ENCODE peak calls at places on chromosomes 3 and 15, in five cellular contexts. R is gastrocnemius medialis, I is cardiac muscle cell, W is heart left ventricle, F is AG04450. U is an unnamed sample. For H3K27me3, the result is how much of the 10 kb centered on the place peaks cover.

GRCh38 chr3:170484869-170485268 is 66.2 kb downstream of the CLDN11 start:
- DNase-seq in R (no peak), I (no peak), W (no peak), F (no peak), U (no peak)

GRCh38 chr3:129382366-129382765 is 46.1 kb downstream of the EFCAB12 start:
- DNase-seq in R (no peak), I (no peak), W (no peak), F (no peak), U (no peak)

GRCh38 chr3:84209473-84209872 is 749.3 kb upstream of the CADM2 start:
- DNase-seq in R (no peak), I (no peak), W (no peak), F (no peak), U (no peak)

GRCh38 chr3:158185711-158186110 is 75.8 kb downstream of the RSRC1 start:
- DNase-seq in R (no peak), I (no peak), W (no peak), F (no peak), U (no peak)

GRCh38 chr3:125318859-125319258 is 56.3 kb downstream of the ZNF148 start:
- DNase-seq in R (no peak), I (no peak), W (no peak), F (no peak), U (no peak)

GRCh38 chr15:60840306-60840702 is 361.4 kb upstream of the ICE2 start:
- DNase-seq in R (no peak), I (no peak), W (no peak), F (no peak), U (no peak)

GRCh38 chr3:48855681-48856447 is 8.2 kb upstream of the PRKAR2A start:
- DNase-seq in R (no peak), I (no peak), W (no peak), F (no peak), U (peak)

GRCh38 chr15:40891810-40892448 is 2.3 kb upstream of the VPS18 start:
- DNase-seq in R (no peak), I (peak), W (no peak), F (no peak), U (peak)

GRCh38 chr3:177144922-177145321 is 52.4 kb downstream of the TBL1XR1 start:
- DNase-seq in R (no peak), I (no peak), W (no peak), F (no peak), U (no peak)

GRCh38 chr15:70049115-70049514 is 48.6 kb downstream of the TLE3 start:
- DNase-seq in R (no peak), I (no peak), W (no peak), F (no peak), U (no peak)

GRCh38 chr3:37132334-37132733 is 42.0 kb downstream of the LRRFIP2 start:
- DNase-seq in R (no peak), I (no peak), W (no peak), F (no peak), U (no peak)

DNA sequence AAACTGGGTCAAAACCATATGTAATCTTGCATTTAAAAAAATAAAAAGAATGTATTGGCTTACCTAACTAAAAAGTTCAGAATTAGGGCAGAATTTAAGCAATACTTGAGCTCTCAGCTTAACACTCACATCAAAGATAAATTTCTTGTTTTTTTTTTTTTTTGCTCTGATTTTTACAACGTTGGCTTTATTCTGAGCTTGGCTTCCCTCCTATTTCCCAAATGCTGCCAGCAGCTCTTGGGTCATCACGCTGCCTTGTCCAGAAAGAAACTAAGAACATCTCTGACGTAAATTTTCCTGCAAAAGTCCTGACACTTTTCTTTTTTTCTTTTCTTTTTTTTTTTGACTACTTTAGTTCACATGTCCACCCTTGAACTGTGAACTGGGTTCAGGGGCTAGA is 150.6 kb upstream of the TGFBR2 start:
- DNase-seq in R (no peak), I (no peak), W (no peak), F (no peak), U (no peak)
- H3K27ac ChIP-seq in R (peak), I (no peak), W (no peak), F (no peak), U (no peak)

DNA sequence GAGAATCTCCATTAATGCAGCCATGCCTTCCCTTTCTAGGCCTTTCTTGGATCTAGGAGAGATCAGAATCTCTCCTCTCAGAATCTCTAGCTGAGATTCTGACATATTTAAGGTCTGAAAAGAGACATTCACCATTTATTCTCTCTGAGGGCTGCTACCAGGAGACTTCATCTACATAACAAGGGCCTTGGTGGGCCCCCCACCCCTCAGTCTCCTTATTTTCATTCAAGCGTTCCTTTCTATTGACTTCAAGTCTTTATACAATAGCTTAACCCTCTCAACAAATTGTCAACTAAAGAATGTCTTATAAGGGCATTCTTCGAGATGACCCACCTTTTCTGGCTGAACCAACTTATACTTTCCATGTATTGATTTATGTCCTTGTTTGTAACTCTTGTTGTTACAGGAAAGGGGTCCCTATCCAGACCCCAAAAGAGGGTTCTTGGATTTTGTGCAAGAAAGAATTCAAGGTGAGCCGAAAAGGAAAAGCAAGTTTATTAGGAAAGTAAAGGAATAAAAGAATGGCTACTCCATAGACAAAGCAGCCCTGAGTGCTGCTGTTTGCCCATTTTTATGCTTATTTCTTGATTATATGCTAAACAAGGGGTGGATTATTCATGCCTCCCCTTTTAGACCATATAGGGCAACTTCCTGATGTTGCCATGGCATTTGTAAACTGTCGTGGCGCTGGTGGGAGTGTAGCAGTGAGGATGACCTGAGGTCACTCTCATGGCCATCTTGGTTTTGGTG is 209.5 kb upstream of the ALCAM start:
- DNase-seq in R (no peak), I (no peak), W (no peak), F (no peak), U (no peak)
- H3K4me3 ChIP-seq in R (no peak), I (no peak), W (no peak), F (no peak), U (no peak)

DNA sequence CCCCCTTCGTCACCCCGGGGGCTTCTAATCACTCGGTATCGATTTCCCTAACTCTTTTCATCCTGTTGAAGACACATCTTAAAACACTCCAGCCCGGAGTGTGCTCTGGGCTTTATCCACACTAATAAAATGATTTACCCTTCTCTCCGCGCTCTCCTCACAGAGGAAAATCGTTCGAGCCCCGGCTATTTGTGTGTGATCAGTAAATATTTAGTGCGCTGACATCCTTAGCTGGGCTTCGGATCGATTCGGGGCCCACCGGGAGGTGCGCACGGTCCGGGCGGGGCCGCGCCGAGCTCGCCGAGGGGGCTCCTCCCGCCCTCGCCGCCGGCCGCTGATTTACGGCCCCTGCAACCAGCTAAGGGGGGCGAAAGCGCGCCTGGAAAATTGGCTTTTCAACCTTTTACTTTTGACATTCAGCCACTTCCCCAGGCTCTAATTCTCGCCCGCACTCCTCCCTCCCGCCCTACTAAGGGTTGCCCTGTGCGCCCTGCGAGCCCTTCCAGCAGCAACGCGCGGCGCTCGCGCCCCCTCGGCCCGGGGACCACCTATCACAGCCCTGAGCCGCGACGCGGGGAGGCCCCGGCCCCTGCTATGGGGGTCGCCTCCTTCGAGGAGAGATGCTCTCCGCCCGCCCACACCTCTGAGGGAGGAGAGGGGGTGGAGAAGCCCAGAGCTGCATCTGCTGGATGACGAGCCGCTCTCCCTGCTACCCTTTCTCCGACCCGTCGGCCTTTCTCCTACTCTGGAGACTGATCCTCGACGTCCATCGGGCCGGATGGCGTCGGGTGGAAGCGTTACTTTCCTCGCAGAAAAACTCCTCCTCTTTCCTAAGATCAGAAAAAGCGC is 7.9 kb upstream of the NR2F2 start:
- DNase-seq in R (no peak), I (no peak), W (peak), F (no peak), U (no peak)
- H3K27me3 ChIP-seq in R (half or more), I (half or more), W (half or more), F (under half), U (half or more)

GRCh38 chr3:140015741-140016140 is 80.8 kb downstream of the CLSTN2 start:
- DNase-seq in R (no peak), I (no peak), W (no peak), F (no peak), U (no peak)
- H3K27ac ChIP-seq in R (no peak), I (no peak), W (no peak), F (no peak), U (no peak)

GRCh38 chr3:10968390-10968789 is 24.2 kb upstream of the SLC6A1 start:
- DNase-seq in R (no peak), I (no peak), W (no peak), F (no peak), U (no peak)
- H3K4me3 ChIP-seq in R (no peak), I (no peak), W (no peak), F (no peak), U (no peak)

DNA sequence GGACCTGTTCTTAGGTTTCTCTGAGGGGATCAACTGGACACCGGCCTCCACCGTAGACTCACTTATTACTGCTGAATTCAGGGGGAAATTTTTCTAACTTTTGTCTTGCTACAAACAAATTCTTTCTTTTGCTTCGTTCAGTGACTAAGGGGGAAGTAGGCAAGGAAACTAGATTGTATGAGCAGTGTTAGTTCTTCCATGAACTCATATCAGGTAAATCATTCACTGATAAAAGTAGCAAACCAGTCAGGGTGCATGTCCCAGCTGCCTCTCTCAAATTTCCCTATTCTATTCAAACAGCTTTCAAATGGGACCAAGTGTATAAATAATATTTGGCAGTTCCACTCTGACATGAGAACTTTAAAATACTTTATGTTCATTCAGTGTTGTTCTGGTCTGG is 7.3 kb upstream of the CCDC13 start:
- DNase-seq in R (no peak), I (no peak), W (no peak), F (no peak), U (no peak)
- H3K27me3 ChIP-seq in R (under half), I (under half), W (under half), F (under half), U (under half)